ENCODE peak calls at places on chromosomes 2 and 18, in seven cellular contexts. V, R, J, S, N, F and U are unnamed samples.

GRCh38 chr2:176083796-176084261 is at the start of gene EVX2:
- DNase-seq in F (no peak), J (no peak), V (no peak), S (no peak), N (no peak), R (no peak), U (no peak)

GRCh38 chr2:182951948-182952663 is 85.7 kb upstream of the FRZB start:
- DNase-seq in J (no peak), F (no peak), S (no peak), V (no peak), N (no peak), R (no peak), U (no peak)

GRCh38 chr2:101930019-101930418 is 61.7 kb upstream of the IL1R2 start:
- DNase-seq in J (no peak), V (no peak), R (no peak), S (no peak), N (no peak), F (no peak), U (no peak)

GRCh38 chr2:55163258-55163657 is 68.8 kb downstream of the CLHC1 start:
- DNase-seq in N (no peak), R (no peak), S (no peak), J (no peak), V (no peak), F (no peak), U (no peak)

GRCh38 chr2:174436351-174436750 is 40.8 kb downstream of the SCRN3 start:
- DNase-seq in J (no peak), V (no peak), S (no peak), N (no peak), R (no peak), F (no peak), U (no peak)

GRCh38 chr2:195660265-195660890 is 3.4 kb downstream of the SLC39A10 start:
- DNase-seq in S (peak), J (no peak), N (no peak), V (peak), R (no peak), F (peak), U (peak)

GRCh38 chr18:908631-909621 is 4.3 kb downstream of the ADCYAP1 start:
- DNase-seq in F (no peak), S (no peak), V (no peak), R (no peak), N (no peak), J (no peak), U (peak)

GRCh38 chr2:11187083-11187619 is 31.9 kb downstream of the SLC66A3 start:
- DNase-seq in S (no peak), F (no peak), R (no peak), J (peak), N (no peak), V (no peak), U (no peak)

GRCh38 chr2:107529146-107529545 is 297.5 kb upstream of the RGPD4 start:
- DNase-seq in J (no peak), N (no peak), R (no peak), F (no peak), S (no peak), V (no peak), U (no peak)

GRCh38 chr2:21772624-21773023 is 648.9 kb downstream of the TDRD15 start:
- DNase-seq in J (no peak), R (no peak), V (no peak), N (no peak), F (no peak), S (no peak), U (no peak)

GRCh38 chr2:41909584-41909983 is 138.2 kb upstream of the PKDCC start:
- DNase-seq in F (no peak), N (no peak), V (no peak), S (no peak), R (no peak), J (no peak), U (no peak)

GRCh38 chr2:202944816-202945215 is 32.7 kb downstream of the CARF start:
- DNase-seq in J (no peak), R (no peak), V (no peak), F (no peak), S (no peak), N (no peak), U (no peak)

GRCh38 chr2:226124548-226125011 is 675.0 kb downstream of the IRS1 start:
- DNase-seq in V (no peak), J (peak), N (no peak), R (no peak), F (no peak), S (no peak), U (no peak)

GRCh38 chr2:45625824-45626223 is 14.8 kb upstream of the SRBD1 start:
- DNase-seq in R (no peak), F (no peak), V (no peak), N (no peak), J (no peak), S (no peak), U (no peak)

GRCh38 chr18:73220639-73221038 is 352.9 kb upstream of the NETO1 start:
- DNase-seq in N (no peak), S (no peak), F (no peak), R (no peak), V (no peak), J (no peak), U (no peak)

GRCh38 chr18:70148039-70148438 is 57.4 kb downstream of the RTTN start:
- DNase-seq in F (no peak), V (no peak), R (no peak), N (no peak), J (no peak), S (no peak), U (no peak)

GRCh38 chr2:48312126-48312525 is 217.8 kb upstream of the STON1 start:
- DNase-seq in R (no peak), S (no peak), V (no peak), J (no peak), N (no peak), F (no peak), U (no peak)

GRCh38 chr18:40864846-40865245 is 1090.2 kb upstream of the PIK3C3 start:
- DNase-seq in R (no peak), N (no peak), J (no peak), V (no peak), F (no peak), S (no peak), U (no peak)

GRCh38 chr2:175937216-175937615 is 64.9 kb downstream of the LNPK start:
- DNase-seq in J (no peak), V (no peak), S (no peak), N (no peak), F (no peak), R (no peak), U (no peak)

GRCh38 chr2:205769879-205770278 is 87.6 kb downstream of the NRP2 start:
- DNase-seq in S (no peak), R (no peak), V (no peak), F (no peak), N (no peak), J (no peak), U (no peak)

GRCh38 chr2:181235683-181236459 is 221.3 kb upstream of the ITGA4 start:
- DNase-seq in V (no peak), S (no peak), F (no peak), J (no peak), R (no peak), N (no peak), U (no peak)

GRCh38 chr2:40658917-40659316 is 207.0 kb upstream of the SLC8A1 start:
- DNase-seq in N (no peak), V (no peak), F (no peak), J (no peak), R (no peak), S (no peak), U (no peak)

GRCh38 chr2:96907405-96908041 is 37.6 kb upstream of the SEMA4C start:
- DNase-seq in V (no peak), F (no peak), S (no peak), N (no peak), R (peak), J (no peak), U (no peak)

GRCh38 chr2:12005886-12006681 is 259.7 kb downstream of the LPIN1 start:
- DNase-seq in N (no peak), V (peak), F (no peak), J (no peak), S (peak), R (no peak), U (peak)

GRCh38 chr18:27964811-27965210 is 212.1 kb downstream of the CDH2 start:
- DNase-seq in N (no peak), F (no peak), J (no peak), V (no peak), R (no peak), S (no peak), U (no peak)

GRCh38 chr2:9697904-9698303 is 67.1 kb upstream of the YWHAQ start:
- DNase-seq in J (no peak), N (no peak), V (no peak), F (no peak), R (no peak), S (no peak), U (no peak)

GRCh38 chr2:191740016-191740419 is 62.1 kb downstream of the NABP1 start:
- DNase-seq in R (no peak), N (no peak), J (no peak), S (peak), V (peak), F (no peak), U (peak)

GRCh38 chr18:48529796-48530195 is 9.0 kb upstream of the CTIF start:
- DNase-seq in V (no peak), N (no peak), J (no peak), S (no peak), F (no peak), R (no peak), U (no peak)

GRCh38 chr2:216078776-216079175 is 2.8 kb downstream of the PECR start:
- DNase-seq in F (no peak), S (no peak), J (no peak), N (no peak), R (no peak), V (no peak), U (no peak)

GRCh38 chr2:68901199-68901515 is 30.0 kb upstream of the BMP10 start:
- DNase-seq in N (no peak), S (no peak), R (no peak), J (no peak), F (peak), V (no peak), U (no peak)

GRCh38 chr18:13247506-13247905 is 28.9 kb downstream of the LDLRAD4 start:
- DNase-seq in J (no peak), F (no peak), V (no peak), S (no peak), R (peak), N (no peak), U (no peak)

GRCh38 chr2:241773511-241774418 is 2.9 kb upstream of the GAL3ST2 start:
- DNase-seq in S (no peak), V (no peak), J (no peak), N (no peak), R (peak), F (no peak), U (peak)

GRCh38 chr2:108417254-108417653 is 31.8 kb upstream of the GCC2 start:
- DNase-seq in R (no peak), V (no peak), F (no peak), N (no peak), J (peak), S (no peak), U (no peak)

GRCh38 chr2:55232863-55233657 is 572 bp downstream of the RPS27A start:
- DNase-seq in V (peak), J (no peak), F (no peak), N (peak), R (peak), S (peak), U (peak)

GRCh38 chr18:51193621-51194287 is 3.7 kb downstream of the MEX3C start:
- DNase-seq in V (no peak), J (no peak), S (no peak), N (no peak), R (no peak), F (no peak), U (no peak)

GRCh38 chr18:51425889-51426288 is 228.4 kb upstream of the MEX3C start:
- DNase-seq in F (no peak), R (no peak), N (no peak), S (no peak), J (no peak), V (no peak), U (no peak)

GRCh38 chr18:4453712-4454547 is 1.2 kb downstream of the DLGAP1 start:
- DNase-seq in S (no peak), F (no peak), R (peak), N (no peak), J (no peak), V (no peak), U (peak)

GRCh38 chr2:172674034-172674967 is 61.3 kb upstream of the RAPGEF4 start:
- DNase-seq in N (peak), R (peak), V (peak), F (no peak), S (peak), J (no peak), U (peak)

GRCh38 chr2:195657634-195658540 is 861 bp downstream of the SLC39A10 start:
- DNase-seq in S (peak), J (no peak), F (peak), V (peak), R (peak), N (peak), U (peak)